ENCODE peak calls at places on chromosomes 7 and 10, in four cellular contexts. Z, K, P and L are unnamed samples.

GRCh38 chr7:117297606-117298005 is 25.3 kb downstream of the WNT2 start:
- DNase-seq in Z (no peak), K (no peak), P (no peak), L (no peak)

GRCh38 chr7:4700577-4701235 is 18.6 kb downstream of the FOXK1 start:
- DNase-seq in P (no peak), K (peak; percentile 35), Z (no peak), L (no peak)

GRCh38 chr10:84173543-84173942 is at the start of gene GPR15LG:
- DNase-seq in K (no peak), Z (no peak), P (no peak), L (no peak)

GRCh38 chr7:106752345-106752744 is 91.4 kb upstream of the CCDC71L start:
- DNase-seq in P (no peak), Z (no peak), K (no peak), L (no peak)

GRCh38 chr7:48274662-48275061 is 103.4 kb downstream of the ABCA13 start:
- DNase-seq in Z (no peak), K (no peak), P (no peak), L (no peak)

GRCh38 chr7:7203813-7204575 is 21.6 kb downstream of the C1GALT1 start:
- DNase-seq in Z (no peak), K (no peak), P (no peak), L (no peak)

GRCh38 chr10:131784363-131785120 is 116.3 kb upstream of the PPP2R2D start:
- DNase-seq in K (no peak), P (no peak), Z (no peak), L (no peak)

GRCh38 chr10:96072673-96073072 is 29.3 kb downstream of the CCNJ start:
- DNase-seq in K (no peak), Z (no peak), P (no peak), L (peak; percentile 28)

GRCh38 chr7:70728873-70729552 is 402.9 kb upstream of the GALNT17 start:
- DNase-seq in K (peak; percentile 59), Z (no peak), P (no peak), L (no peak)

GRCh38 chr7:99615989-99616358 is 772 bp upstream of the ZSCAN25 start:
- DNase-seq in K (no peak), Z (no peak), P (no peak), L (no peak)

GRCh38 chr10:132292972-132293415 is 14.8 kb downstream of the STK32C start:
- DNase-seq in K (no peak), Z (no peak), P (no peak), L (no peak)

GRCh38 chr10:124025638-124026336 is 67.6 kb downstream of the CHST15 start:
- DNase-seq in K (no peak), P (no peak), Z (peak; percentile 48), L (peak; percentile 10)

GRCh38 chr7:4159761-4160554 is 522.1 kb upstream of the FOXK1 start:
- DNase-seq in P (no peak), K (no peak), Z (no peak), L (no peak)

DNA sequence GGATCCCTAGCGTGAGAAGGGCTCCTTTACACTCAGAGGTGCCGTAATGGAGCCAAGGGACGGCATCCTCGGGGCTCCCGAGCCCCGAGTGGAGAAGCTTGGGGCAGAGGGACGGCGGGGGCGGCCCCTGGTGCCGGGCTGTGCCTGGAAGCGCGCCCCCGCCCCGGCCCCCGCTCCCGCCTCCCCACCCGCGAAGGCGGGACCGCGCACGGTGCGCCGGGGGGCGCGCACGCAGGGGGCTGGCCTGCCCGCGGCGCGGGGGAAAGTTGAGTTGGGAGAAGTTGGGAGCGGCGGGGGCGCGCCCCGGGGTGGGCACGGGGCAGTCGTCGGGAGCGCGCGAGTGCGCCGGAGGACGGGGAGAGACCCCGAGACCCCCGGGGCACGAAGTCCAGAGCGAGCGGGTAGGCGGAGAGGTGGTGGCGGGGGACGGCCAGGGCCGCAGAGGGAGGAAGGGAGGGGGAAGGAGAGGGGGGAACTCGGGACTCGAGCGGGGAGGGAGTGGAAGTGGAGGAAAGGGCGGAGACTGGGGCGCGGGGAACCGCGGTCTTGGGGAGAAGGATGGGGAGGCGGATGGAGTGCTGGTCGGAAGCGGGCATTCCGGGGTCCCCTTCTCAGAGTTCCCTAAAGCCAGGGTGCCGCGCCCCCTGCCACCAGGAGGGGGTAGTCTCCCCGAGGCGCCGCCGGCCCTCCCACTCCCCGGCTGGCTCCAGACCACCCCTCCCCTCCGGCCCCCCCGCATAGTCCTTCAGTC is at the start of gene SLC4A2:
- DNase-seq in K (peak; percentile 76), P (no peak), Z (peak; percentile 50), L (peak; percentile 95)
- TF ChIP-seq NR2C2 in K (no peak), P (no peak), Z (no peak), L (no peak)

DNA sequence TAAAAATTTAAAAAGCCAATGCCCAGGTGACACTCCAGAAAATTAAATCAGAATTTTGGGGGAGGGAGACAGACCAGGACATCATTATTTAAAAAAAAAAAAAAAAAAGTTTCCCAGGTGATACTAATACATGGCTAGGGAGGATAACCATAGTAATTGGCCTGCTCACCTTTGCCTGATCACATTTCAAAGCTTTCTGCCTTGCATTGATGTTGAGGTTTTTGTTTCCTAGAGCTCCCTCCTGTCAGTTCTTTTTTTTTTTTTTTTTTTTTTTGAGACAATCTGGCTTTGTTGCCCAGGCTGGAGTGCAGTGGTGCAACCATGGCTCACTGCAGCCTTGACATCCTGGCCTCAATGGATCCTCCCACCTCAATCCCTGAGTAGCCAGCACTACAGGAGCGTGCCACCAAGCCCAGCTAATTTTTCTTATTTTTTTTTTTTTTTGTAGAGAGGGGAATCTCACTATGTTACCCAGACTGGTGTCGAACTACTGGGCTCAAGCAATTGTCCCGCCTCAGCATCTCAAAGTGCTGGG is 38.1 kb downstream of the CPED1 start:
- DNase-seq in Z (peak; percentile 37), P (no peak), K (no peak), L (no peak)
- TF ChIP-seq CREM in Z (no peak), P (no peak), K (no peak), L (no peak)

GRCh38 chr10:63972949-63973827 is 452.0 kb downstream of the REEP3 start:
- DNase-seq in Z (no peak), K (peak; percentile 20), P (no peak), L (peak; percentile 6)

GRCh38 chr10:63977329-63977923 is 456.2 kb downstream of the REEP3 start:
- DNase-seq in Z (peak; percentile 43), K (peak; percentile 60), P (no peak), L (peak; percentile 67)

GRCh38 chr10:63976538-63976937 is 455.3 kb downstream of the REEP3 start:
- DNase-seq in P (no peak), Z (peak; percentile 29), K (peak; percentile 75), L (peak; percentile 63)
- TF ChIP-seq NR2C2 in P (no peak), Z (no peak), K (no peak), L (no peak)

GRCh38 chr10:93280121-93280698 is 201.9 kb downstream of the MYOF start:
- DNase-seq in Z (no peak), K (peak; percentile 45), P (no peak), L (no peak)

GRCh38 chr10:93277360-93277759 is 203.7 kb downstream of the CYP26A1 start:
- DNase-seq in K (no peak), Z (no peak), P (no peak), L (no peak)

GRCh38 chr10:93280699-93281366 is 201.3 kb downstream of the MYOF start:
- DNase-seq in K (peak; percentile 89), P (no peak), Z (no peak), L (no peak)

DNA sequence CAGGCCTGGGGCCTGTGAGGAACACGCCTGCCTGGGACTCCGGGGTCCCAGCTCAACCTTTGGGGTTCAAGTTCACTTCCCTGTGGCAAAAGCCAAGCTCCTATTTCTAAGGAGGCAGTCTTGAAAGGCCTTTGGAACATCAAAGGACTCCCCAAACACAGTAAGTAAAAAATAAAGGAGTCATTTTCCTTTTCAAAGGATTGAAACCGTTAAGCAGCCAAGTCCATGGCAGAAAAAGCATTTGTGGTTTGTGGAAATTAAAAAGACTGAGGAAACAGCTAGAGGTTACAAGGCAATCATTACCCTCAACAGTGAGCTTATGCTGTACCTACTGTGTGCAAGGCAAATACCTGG is 200.8 kb downstream of the MYOF start:
- DNase-seq in Z (no peak), P (no peak), K (no peak), L (no peak)
- TF ChIP-seq CREM in Z (no peak), P (no peak), K (no peak), L (no peak)

GRCh38 chr7:47256016-47256415 is 325.9 kb downstream of the TNS3 start:
- DNase-seq in K (no peak), P (no peak), Z (no peak), L (no peak)

GRCh38 chr7:47255441-47255840 is 326.5 kb downstream of the TNS3 start:
- DNase-seq in P (no peak), Z (no peak), K (no peak), L (no peak)

GRCh38 chr7:47260270-47260669 is 321.6 kb downstream of the TNS3 start:
- DNase-seq in Z (no peak), K (no peak), P (no peak), L (no peak)

GRCh38 chr7:47259682-47260081 is 322.2 kb downstream of the TNS3 start:
- DNase-seq in K (no peak), P (no peak), Z (no peak), L (no peak)

DNA sequence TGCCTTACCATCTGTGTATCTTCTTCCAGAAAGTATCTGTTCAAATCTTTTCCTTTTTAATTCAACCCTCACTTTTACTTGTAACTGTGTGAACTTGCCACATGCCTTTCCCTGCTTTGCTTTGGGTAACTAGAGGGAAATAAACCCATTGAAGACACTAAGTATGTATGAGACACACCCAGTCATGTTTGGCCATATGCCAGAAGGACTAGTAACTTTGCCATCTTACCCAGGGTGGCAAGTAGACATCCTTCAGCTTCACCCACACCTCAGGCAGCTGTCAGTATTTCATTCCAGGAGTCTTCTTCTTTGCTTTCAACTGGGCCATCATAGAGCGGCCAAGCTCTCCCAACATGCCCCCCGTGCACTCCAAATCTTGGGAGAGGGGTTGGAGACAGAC is 323.1 kb downstream of the TNS3 start:
- DNase-seq in Z (no peak), P (no peak), K (no peak), L (no peak)
- TF ChIP-seq NR2C2 in Z (no peak), P (no peak), K (no peak), L (no peak)

DNA sequence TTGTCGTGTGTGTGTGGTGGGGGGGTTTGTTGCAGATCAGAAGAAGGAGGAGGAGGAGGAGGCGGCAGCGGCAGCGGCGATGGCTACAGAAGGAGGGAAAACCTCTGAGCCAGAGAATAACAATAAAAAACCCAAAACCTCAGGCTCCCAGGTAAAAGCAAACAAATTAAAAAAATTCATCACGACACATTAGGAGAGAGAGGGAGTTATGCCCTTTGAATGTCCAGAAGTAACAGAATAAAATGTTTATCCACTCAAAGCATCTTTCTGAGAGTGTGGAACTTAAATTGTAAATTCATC is 709 bp downstream of the SP4 start:
- DNase-seq in P (no peak), K (no peak), Z (no peak), L (no peak)
- TF ChIP-seq CREM in P (no peak), K (no peak), Z (no peak), L (no peak)